ENCODE peak calls at places on chromosomes 13 and 19, in seven cellular contexts. V is heart left ventricle, L is NCI-H1417 treated with DMSO at 0.1 percent for 48 hours, H is cortex of kidney, M is NCI-H345, K is type B pancreatic cell, Z is epithelial cell of prostate. E is an unnamed sample.

GRCh38 chr13:59276436-59276835 is 887.3 kb downstream of the DIAPH3 start:
- DNase-seq in V (no peak), L (no peak), H (no peak), M (no peak), K (no peak), Z (no peak), E (peak)

GRCh38 chr19:50534478-50534877 is 20.8 kb upstream of the ASPDH start:
- DNase-seq in V (no peak), L (no peak), H (no peak), M (no peak), K (no peak), Z (no peak), E (no peak)

GRCh38 chr13:74062933-74063332 is 71.3 kb downstream of the KLF12 start:
- DNase-seq in V (peak), L (no peak), H (no peak), M (no peak), K (no peak), Z (no peak), E (no peak)

GRCh38 chr13:100451923-100452322 is 136.7 kb downstream of the GGACT start:
- DNase-seq in V (no peak), L (no peak), H (no peak), M (no peak), K (no peak), Z (no peak), E (no peak)

GRCh38 chr13:44566601-44567000 is 9.5 kb downstream of the TSC22D1 start:
- DNase-seq in V (no peak), L (no peak), H (no peak), M (no peak), K (no peak), Z (no peak), E (no peak)

GRCh38 chr19:38862321-38863059 is 12.7 kb upstream of the HNRNPL start:
- DNase-seq in V (peak), L (peak), H (no peak), M (peak), K (no peak), Z (no peak), E (no peak)

GRCh38 chr13:99506632-99507031 is 5.4 kb downstream of the TM9SF2 start:
- DNase-seq in V (no peak), L (no peak), H (no peak), M (no peak), K (no peak), Z (no peak), E (no peak)

GRCh38 chr19:5037936-5038335 is 69.0 kb downstream of the KDM4B start:
- DNase-seq in V (no peak), L (no peak), H (no peak), M (peak), K (no peak), Z (no peak), E (no peak)

GRCh38 chr13:43269037-43269476 is 245.7 kb downstream of the DNAJC15 start:
- DNase-seq in V (peak), L (no peak), H (no peak), M (no peak), K (no peak), Z (peak), E (peak)

GRCh38 chr13:85567909-85568308 is 231.3 kb downstream of the SLITRK6 start:
- DNase-seq in V (no peak), L (no peak), H (no peak), M (no peak), K (no peak), Z (no peak), E (no peak)

GRCh38 chr19:45404557-45405434 is at the start of gene PPP1R13L:
- DNase-seq in V (peak), L (peak), H (no peak), M (peak), K (no peak), Z (peak), E (peak)

GRCh38 chr13:75749407-75749806 is 113.3 kb downstream of the LMO7 start:
- DNase-seq in V (no peak), L (no peak), H (no peak), M (peak), K (no peak), Z (no peak), E (peak)

GRCh38 chr19:6887326-6887725 is at the start of gene ADGRE1:
- DNase-seq in V (no peak), L (no peak), H (no peak), M (no peak), K (no peak), Z (no peak), E (no peak)

GRCh38 chr13:76600086-76600485 is 286.1 kb downstream of the KCTD12 start:
- DNase-seq in V (no peak), L (no peak), H (no peak), M (no peak), K (no peak), Z (no peak), E (no peak)

GRCh38 chr13:57128909-57129308 is 11.8 kb upstream of the PRR20A start:
- DNase-seq in V (no peak), L (no peak), H (no peak), M (no peak), K (no peak), Z (no peak), E (no peak)

GRCh38 chr19:3818479-3818878 is 32.3 kb upstream of the MATK start:
- DNase-seq in V (no peak), L (no peak), H (no peak), M (no peak), K (no peak), Z (peak), E (peak)

GRCh38 chr13:83211301-83211700 is 671.0 kb downstream of the SLITRK1 start:
- DNase-seq in V (no peak), L (no peak), H (no peak), M (no peak), K (no peak), Z (no peak), E (no peak)

GRCh38 chr13:25771208-25771607 is 280.6 kb downstream of the SHISA2 start:
- DNase-seq in V (no peak), L (no peak), H (no peak), M (no peak), K (no peak), Z (peak), E (peak)

GRCh38 chr13:112994084-112994780 is 25.2 kb downstream of the MCF2L start:
- DNase-seq in V (no peak), L (no peak), H (no peak), M (no peak), K (no peak), Z (no peak), E (no peak)

GRCh38 chr19:46471116-46471733 is at the start of gene PNMA8A:
- DNase-seq in V (peak), L (peak), H (no peak), M (peak), K (peak), Z (no peak), E (no peak)

GRCh38 chr13:33193428-33193974 is 92.1 kb downstream of the STARD13 start:
- DNase-seq in V (no peak), L (no peak), H (no peak), M (no peak), K (no peak), Z (no peak), E (no peak)

E was measured in bronchial epithelial cell.